ENCODE peak calls at places on chromosomes 6 and 20, in five cellular contexts. J, W, E, A and U are unnamed samples.
A peak's percentile ranks its signal among the peaks of the same experiment; 100 is the strongest.

GRCh38 chr6:34810936-34811632 is 19.2 kb downstream of the BLTP3A start:
- DNase-seq in J (no peak), W (peak; percentile 64), E (no peak), A (no peak), U (no peak)

GRCh38 chr20:33862709-33863403 is 51.7 kb downstream of the CHMP4B start:
- DNase-seq in J (peak; percentile 81), W (no peak), E (peak; percentile 79), A (peak; percentile 3), U (peak; percentile 95)

GRCh38 chr6:167567142-167568033 is 242.5 kb downstream of the TTLL2 start:
- DNase-seq in J (no peak), W (no peak), E (no peak), A (no peak), U (peak; percentile 11)

GRCh38 chr20:42649716-42650115 is 540.0 kb downstream of the PTPRT start:
- DNase-seq in J (no peak), W (no peak), E (no peak), A (no peak), U (no peak)

GRCh38 chr6:134253681-134254080 is 64.2 kb downstream of the SGK1 start:
- DNase-seq in J (no peak), W (no peak), E (no peak), A (no peak), U (peak; percentile 8)

GRCh38 chr6:31792090-31792374 is 3.5 kb downstream of the VARS1 start:
- DNase-seq in J (no peak), W (no peak), E (no peak), A (no peak), U (no peak)

GRCh38 chr6:10759884-10760329 is 12.3 kb downstream of the TMEM14B start:
- DNase-seq in J (no peak), W (peak; percentile 96), E (no peak), A (no peak), U (no peak)

GRCh38 chr6:155091756-155092155 is 96.6 kb downstream of the TIAM2 start:
- DNase-seq in J (no peak), W (no peak), E (no peak), A (no peak), U (no peak)

GRCh38 chr6:163585932-163586437 is 171.5 kb downstream of the QKI start:
- DNase-seq in J (no peak), W (peak; percentile 53), E (no peak), A (peak; percentile 33), U (no peak)

GRCh38 chr6:148885154-148885870 is 138.5 kb downstream of the UST start:
- DNase-seq in J (no peak), W (peak; percentile 60), E (no peak), A (no peak), U (no peak)